ENCODE peak calls at places on chromosomes 4 and X, in nine cellular contexts. P is HL-60, V is body of pancreas, W is upper lobe of left lung, G is fibroblast of pulmonary artery, C is prostate gland, K is AG04450, D is GM23338, X is hepatocyte. N is an unnamed sample.

GRCh38 chrX:47482512-47483309 is at the start of gene ZNF41:
- DNase-seq in P (peak), V (peak), W (peak), G (peak), C (peak), K (no peak), D (peak), X (peak), N (peak)

GRCh38 chr4:181289203-181289602 is 954.0 kb upstream of the TENM3 start:
- DNase-seq in P (no peak), V (no peak), W (no peak), G (no peak), C (no peak), K (no peak), D (no peak), X (no peak), N (no peak)

GRCh38 chrX:140815868-140816267 is 106.3 kb downstream of the LINC00632 start:
- DNase-seq in P (peak), V (no peak), W (no peak), G (peak), C (no peak), K (no peak), D (no peak), X (peak), N (peak)

GRCh38 chrX:28585767-28586166 is 1.5 kb upstream of the IL1RAPL1 start:
- DNase-seq in P (no peak), V (no peak), W (no peak), G (no peak), C (no peak), K (no peak), D (no peak), X (no peak), N (no peak)

GRCh38 chr4:161714022-161714751 is 449.6 kb downstream of the FSTL5 start:
- DNase-seq in P (no peak), V (no peak), W (no peak), G (peak), C (no peak), K (peak), D (no peak), X (no peak), N (peak)

GRCh38 chr4:88630756-88631155 is 38.5 kb downstream of the HERC3 start:
- DNase-seq in P (no peak), V (no peak), W (no peak), G (peak), C (no peak), K (peak), D (no peak), X (peak), N (peak)

GRCh38 chr4:108919229-108919893 is 156.5 kb upstream of the ETNPPL start:
- DNase-seq in P (no peak), V (no peak), W (no peak), G (no peak), C (no peak), K (no peak), D (no peak), X (no peak), N (no peak)

GRCh38 chr4:91448668-91449330 is 855.0 kb upstream of the GRID2 start:
- DNase-seq in P (no peak), V (no peak), W (no peak), G (peak), C (no peak), K (no peak), D (peak), X (peak), N (peak)

GRCh38 chrX:134158821-134159512 is 78.0 kb upstream of the CCDC160 start:
- DNase-seq in P (no peak), V (no peak), W (no peak), G (no peak), C (no peak), K (no peak), D (no peak), X (no peak), N (no peak)

GRCh38 chr4:23614284-23614892 is 275.5 kb downstream of the PPARGC1A start:
- DNase-seq in P (peak), V (no peak), W (peak), G (peak), C (no peak), K (no peak), D (peak), X (peak), N (peak)

GRCh38 chr4:42436950-42437349 is 39.7 kb downstream of the SHISA3 start:
- DNase-seq in P (no peak), V (no peak), W (no peak), G (no peak), C (no peak), K (no peak), D (no peak), X (no peak), N (no peak)

GRCh38 chr4:112515278-112516075 is 503 bp downstream of the NEUROG2 start:
- DNase-seq in P (peak), V (peak), W (no peak), G (peak), C (no peak), K (no peak), D (peak), X (peak), N (peak)

GRCh38 chr4:2666722-2667247 is 89.4 kb downstream of the TNIP2 start:
- DNase-seq in P (no peak), V (no peak), W (no peak), G (no peak), C (no peak), K (no peak), D (no peak), X (no peak), N (no peak)

GRCh38 chr4:113695328-113696169 is 66.0 kb downstream of the CAMK2D start:
- DNase-seq in P (no peak), V (no peak), W (no peak), G (peak), C (no peak), K (no peak), D (no peak), X (peak), N (peak)

GRCh38 chr4:146132445-146132844 is 43.1 kb upstream of the LSM6 start:
- DNase-seq in P (no peak), V (no peak), W (no peak), G (no peak), C (no peak), K (no peak), D (no peak), X (no peak), N (peak)

GRCh38 chrX:150934453-150934852 is 36.0 kb upstream of the CD99L2 start:
- DNase-seq in P (no peak), V (no peak), W (no peak), G (peak), C (peak), K (no peak), D (peak), X (peak), N (peak)

GRCh38 chr4:148795156-148795864 is 353.1 kb upstream of the NR3C2 start:
- DNase-seq in P (no peak), V (peak), W (peak), G (peak), C (no peak), K (no peak), D (peak), X (peak), N (peak)

GRCh38 chr4:176507845-176508533 is 188.2 kb downstream of the SPCS3 start:
- DNase-seq in P (no peak), V (no peak), W (no peak), G (no peak), C (no peak), K (no peak), D (no peak), X (no peak), N (no peak)

GRCh38 chr4:60805500-60806313 is 394.4 kb upstream of the ADGRL3 start:
- DNase-seq in P (peak), V (no peak), W (no peak), G (peak), C (no peak), K (no peak), D (peak), X (peak), N (peak)

GRCh38 chrX:65696613-65697012 is 29.2 kb downstream of the MSN start:
- DNase-seq in P (peak), V (no peak), W (no peak), G (no peak), C (no peak), K (no peak), D (no peak), X (no peak), N (no peak)

GRCh38 chr4:2929469-2929868 is 33.7 kb downstream of the NOP14 start:
- DNase-seq in P (no peak), V (no peak), W (peak), G (no peak), C (no peak), K (no peak), D (no peak), X (no peak), N (no peak)

GRCh38 chr4:27720010-27720766 is 859.5 kb downstream of the STIM2 start:
- DNase-seq in P (no peak), V (no peak), W (no peak), G (no peak), C (no peak), K (no peak), D (no peak), X (no peak), N (no peak)

GRCh38 chr4:118755438-118756226 is 70.4 kb downstream of the METTL14 start:
- DNase-seq in P (no peak), V (no peak), W (no peak), G (no peak), C (no peak), K (no peak), D (no peak), X (no peak), N (no peak)

GRCh38 chr4:159141193-159141592 is 38.3 kb downstream of the RAPGEF2 start:
- DNase-seq in P (no peak), V (no peak), W (no peak), G (no peak), C (no peak), K (peak), D (no peak), X (peak), N (peak)

GRCh38 chr4:138406881-138407280 is 164.7 kb upstream of the SLC7A11 start:
- DNase-seq in P (peak), V (no peak), W (no peak), G (peak), C (no peak), K (no peak), D (no peak), X (no peak), N (peak)

GRCh38 chr4:76623217-76624060 is 188.4 kb downstream of the SHROOM3 start:
- DNase-seq in P (no peak), V (no peak), W (no peak), G (no peak), C (peak), K (no peak), D (no peak), X (no peak), N (no peak)

GRCh38 chr4:4269326-4269725 is 20.6 kb downstream of the LYAR start:
- DNase-seq in P (no peak), V (no peak), W (no peak), G (no peak), C (no peak), K (no peak), D (no peak), X (no peak), N (no peak)

GRCh38 chrX:44748014-44748413 is 95.8 kb upstream of the DUSP21 start:
- DNase-seq in P (no peak), V (no peak), W (no peak), G (peak), C (no peak), K (no peak), D (no peak), X (no peak), N (peak)

GRCh38 chr4:112560084-112560483 is 44.1 kb upstream of the NEUROG2 start:
- DNase-seq in P (peak), V (no peak), W (no peak), G (no peak), C (no peak), K (no peak), D (no peak), X (no peak), N (no peak)

GRCh38 chr4:51885371-51885770 is 42.4 kb downstream of the DCUN1D4 start:
- DNase-seq in P (no peak), V (no peak), W (no peak), G (peak), C (no peak), K (no peak), D (peak), X (peak), N (peak)

GRCh38 chr4:88614058-88614457 is 21.8 kb downstream of the HERC3 start:
- DNase-seq in P (no peak), V (no peak), W (no peak), G (no peak), C (no peak), K (no peak), D (no peak), X (no peak), N (no peak)

GRCh38 chr4:18578307-18578706 is 556.8 kb upstream of the LCORL start:
- DNase-seq in P (no peak), V (no peak), W (no peak), G (no peak), C (no peak), K (no peak), D (no peak), X (no peak), N (no peak)

GRCh38 chrX:33339219-33339618 is 127.9 kb upstream of the DMD start:
- DNase-seq in P (no peak), V (no peak), W (no peak), G (peak), C (no peak), K (no peak), D (peak), X (peak), N (peak)
- H3K4me3 ChIP-seq in P (no peak), V (no peak), W (no peak), G (no peak), C (no peak), K (peak), D (no peak), X (peak), N (no peak)

GRCh38 chrX:50876551-50876950 is 34.0 kb upstream of the BMP15 start:
- DNase-seq in P (no peak), V (no peak), W (no peak), G (no peak), C (no peak), K (no peak), D (peak), X (no peak), N (no peak)

GRCh38 chrX:50877310-50877709 is 33.2 kb upstream of the BMP15 start:
- DNase-seq in P (no peak), V (no peak), W (no peak), G (peak), C (no peak), K (no peak), D (no peak), X (no peak), N (peak)

DNA sequence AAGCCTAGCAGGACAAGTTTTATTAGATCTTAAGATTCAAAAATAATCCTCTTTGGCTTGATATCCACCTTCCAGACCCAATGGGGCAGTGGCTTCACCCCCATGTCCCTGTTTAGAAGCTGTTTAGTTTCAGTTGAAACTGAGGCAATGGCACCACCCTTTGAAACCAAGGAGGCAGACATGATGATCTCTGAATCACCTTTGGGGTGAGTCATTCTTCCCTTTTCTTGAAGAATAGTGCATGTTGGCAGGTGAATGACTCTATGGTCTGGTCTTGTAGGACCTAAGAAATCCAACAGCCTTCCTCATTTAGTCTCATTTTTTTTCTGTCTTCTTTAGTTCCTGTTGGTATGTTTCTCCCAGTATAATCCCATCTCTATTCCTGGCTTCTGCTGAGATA is 29.5 kb upstream of the BMP15 start:
- DNase-seq in P (no peak), V (no peak), W (no peak), G (no peak), C (no peak), K (no peak), D (no peak), X (peak), N (peak)
- TF ChIP-seq CTCF in P (no peak), V (no peak), W (no peak), G (no peak), C (no peak), K (no peak), D (no peak), X (no peak), N (no peak)

GRCh38 chrX:3286196-3286920 is 60.1 kb downstream of the MXRA5 start:
- DNase-seq in P (no peak), V (no peak), W (no peak), G (peak), C (no peak), K (no peak), D (no peak), X (peak), N (peak)
- H3K4me3 ChIP-seq in P (no peak), V (no peak), W (no peak), G (peak), C (no peak), K (peak), D (no peak), X (no peak), N (no peak)

GRCh38 chrX:10441464-10441863 is 178.9 kb downstream of the MID1 start:
- DNase-seq in P (no peak), V (no peak), W (no peak), G (no peak), C (no peak), K (no peak), D (peak), X (no peak), N (no peak)

GRCh38 chrX:10447577-10448214 is 172.7 kb downstream of the MID1 start:
- DNase-seq in P (no peak), V (no peak), W (no peak), G (peak), C (peak), K (no peak), D (no peak), X (no peak), N (peak)

DNA sequence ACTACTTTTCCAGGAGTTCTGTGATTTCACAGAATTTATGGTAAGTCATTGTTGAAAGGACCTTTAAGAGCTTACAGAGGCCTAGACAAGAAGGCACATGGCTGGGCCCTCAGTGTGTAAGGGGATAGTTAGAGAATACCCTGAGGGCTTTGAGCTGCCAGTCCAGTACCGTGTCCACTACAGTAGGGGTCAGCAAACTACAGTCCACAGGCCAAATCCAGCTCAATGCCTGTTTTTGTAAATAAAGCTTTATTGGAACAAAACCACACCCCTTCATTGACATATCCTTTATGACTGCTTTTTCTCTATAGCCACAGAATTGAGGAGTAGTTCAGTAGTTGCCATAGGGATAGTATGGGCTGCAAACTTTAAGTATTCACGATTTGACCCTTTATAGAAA is 176.2 kb downstream of the MID1 start:
- DNase-seq in P (no peak), V (no peak), W (no peak), G (peak), C (no peak), K (no peak), D (peak), X (no peak), N (peak)
- TF ChIP-seq CTCF in P (no peak), V (no peak), W (no peak), G (peak), C (no peak), K (peak), D (peak), X (no peak), N (peak)

DNA sequence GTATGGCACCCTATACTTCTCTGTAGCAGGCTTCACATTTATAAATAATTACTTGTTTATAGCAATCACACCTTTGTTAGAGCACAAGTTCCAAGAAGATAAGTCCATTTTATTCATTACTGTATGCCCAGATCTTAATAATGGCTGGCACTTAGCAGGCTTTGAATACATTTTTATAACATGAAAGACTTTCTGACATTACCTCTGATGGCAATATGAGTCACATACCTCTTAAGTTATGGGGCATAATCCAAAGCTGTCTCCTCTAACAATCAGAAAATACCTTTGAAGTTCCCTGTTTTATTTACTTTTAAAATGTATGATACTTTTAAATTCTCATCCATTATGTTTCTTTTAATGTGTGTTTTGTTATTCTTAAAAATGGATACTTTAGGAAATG is 12.2 kb downstream of the SCRG1 start:
- DNase-seq in P (no peak), V (no peak), W (no peak), G (no peak), C (no peak), K (no peak), D (no peak), X (no peak), N (no peak)
- H3K4me3 ChIP-seq in P (no peak), V (no peak), W (no peak), G (no peak), C (no peak), K (no peak), D (no peak), X (no peak), N (no peak)

GRCh38 chr4:22435652-22436051 is 80.2 kb downstream of the ADGRA3 start:
- DNase-seq in P (no peak), V (no peak), W (no peak), G (no peak), C (no peak), K (no peak), D (no peak), X (peak), N (no peak)

GRCh38 chr4:22430626-22431025 is 85.2 kb downstream of the ADGRA3 start:
- DNase-seq in P (no peak), V (no peak), W (no peak), G (no peak), C (no peak), K (no peak), D (no peak), X (no peak), N (no peak)

GRCh38 chr4:22439947-22440346 is 75.9 kb downstream of the ADGRA3 start:
- DNase-seq in P (no peak), V (no peak), W (no peak), G (no peak), C (no peak), K (no peak), D (no peak), X (no peak), N (no peak)

DNA sequence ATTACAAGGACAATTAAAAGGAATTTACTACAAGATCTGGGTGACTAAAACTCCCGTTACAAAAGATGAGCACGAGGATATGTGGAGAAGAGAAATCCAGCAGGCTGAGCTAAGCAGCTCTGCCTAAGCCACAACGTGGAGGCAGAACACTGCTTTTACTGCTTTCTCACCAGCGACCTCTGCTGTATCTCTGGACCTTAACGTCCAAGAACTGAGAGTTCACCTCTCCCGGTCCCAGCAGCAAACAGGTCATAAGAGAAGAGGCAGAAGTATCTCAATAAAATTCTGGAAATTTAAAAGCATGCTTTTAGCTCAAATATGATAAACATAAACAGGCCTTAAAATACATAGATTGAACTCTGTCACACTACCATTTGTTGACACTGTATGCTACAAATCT is 81.0 kb downstream of the ADGRA3 start:
- DNase-seq in P (peak), V (peak), W (no peak), G (peak), C (peak), K (peak), D (peak), X (peak), N (peak)
- TF ChIP-seq CTCF in P (peak), V (peak), W (no peak), G (peak), C (peak), K (peak), D (peak), X (peak), N (peak)